ENCODE peak calls at places on chromosomes 7 and 10, in six cellular contexts. One of them, this sample, is unnamed.

GRCh38 chr7:1475991-1476390 is 16.7 kb upstream of the MICALL2 start:
- DNase-seq in BJ: no peak
- DNase-seq in HTR-8/SVneo: no peak
- DNase-seq in nucleus accumbens: no peak
- DNase-seq in IMR-90: no peak
- DNase-seq in Right ventricle myocardium superior: no peak
- DNase-seq in this sample: no peak

GRCh38 chr10:73399054-73399453 is 14.8 kb downstream of the ANXA7 start:
- DNase-seq in BJ: no peak
- DNase-seq in HTR-8/SVneo: no peak
- DNase-seq in nucleus accumbens: no peak
- DNase-seq in IMR-90: no peak
- DNase-seq in Right ventricle myocardium superior: no peak
- DNase-seq in this sample: no peak

GRCh38 chr10:851891-852290 is 79.6 kb downstream of the LARP4B start:
- DNase-seq in BJ: no peak
- DNase-seq in HTR-8/SVneo: no peak
- DNase-seq in nucleus accumbens: no peak
- DNase-seq in IMR-90: no peak
- DNase-seq in Right ventricle myocardium superior: no peak
- DNase-seq in this sample: no peak

GRCh38 chr7:131556055-131556911 is at the start of gene PODXL:
- DNase-seq in BJ: no peak
- DNase-seq in HTR-8/SVneo: peak
- DNase-seq in nucleus accumbens: peak
- DNase-seq in IMR-90: peak
- DNase-seq in Right ventricle myocardium superior: peak
- DNase-seq in this sample: peak

GRCh38 chr10:62076872-62077271 is 175.4 kb downstream of the ARID5B start:
- DNase-seq in BJ: peak
- DNase-seq in HTR-8/SVneo: peak
- DNase-seq in nucleus accumbens: no peak
- DNase-seq in IMR-90: peak
- DNase-seq in Right ventricle myocardium superior: no peak
- DNase-seq in this sample: no peak

GRCh38 chr10:52578871-52579405 is 193.6 kb downstream of the MBL2 start:
- DNase-seq in BJ: no peak
- DNase-seq in HTR-8/SVneo: peak
- DNase-seq in nucleus accumbens: no peak
- DNase-seq in IMR-90: peak
- DNase-seq in Right ventricle myocardium superior: no peak
- DNase-seq in this sample: no peak

GRCh38 chr7:29265208-29265923 is 70.8 kb downstream of the CHN2 start:
- DNase-seq in BJ: no peak
- DNase-seq in HTR-8/SVneo: no peak
- DNase-seq in nucleus accumbens: no peak
- DNase-seq in IMR-90: no peak
- DNase-seq in Right ventricle myocardium superior: no peak
- DNase-seq in this sample: no peak

GRCh38 chr7:39691821-39692220 is 68.4 kb downstream of the RALA start:
- DNase-seq in BJ: peak
- DNase-seq in HTR-8/SVneo: no peak
- DNase-seq in nucleus accumbens: no peak
- DNase-seq in IMR-90: peak
- DNase-seq in Right ventricle myocardium superior: no peak
- DNase-seq in this sample: no peak

GRCh38 chr10:91208645-91209044 is 11.8 kb upstream of the PCGF5 start:
- DNase-seq in BJ: no peak
- DNase-seq in HTR-8/SVneo: no peak
- DNase-seq in nucleus accumbens: no peak
- DNase-seq in IMR-90: no peak
- DNase-seq in Right ventricle myocardium superior: no peak
- DNase-seq in this sample: no peak

GRCh38 chr7:133183042-133183441 is 69.8 kb upstream of the EXOC4 start:
- DNase-seq in BJ: no peak
- DNase-seq in HTR-8/SVneo: no peak
- DNase-seq in nucleus accumbens: no peak
- DNase-seq in IMR-90: no peak
- DNase-seq in Right ventricle myocardium superior: no peak
- DNase-seq in this sample: no peak

GRCh38 chr7:127383123-127383835 is 9.2 kb downstream of the ZNF800 start:
- DNase-seq in BJ: no peak
- DNase-seq in HTR-8/SVneo: no peak
- DNase-seq in nucleus accumbens: no peak
- DNase-seq in IMR-90: peak
- DNase-seq in Right ventricle myocardium superior: no peak
- DNase-seq in this sample: no peak

GRCh38 chr7:123871998-123872867 is 27.3 kb downstream of the HYAL4 start:
- DNase-seq in BJ: no peak
- DNase-seq in HTR-8/SVneo: peak
- DNase-seq in nucleus accumbens: no peak
- DNase-seq in IMR-90: peak
- DNase-seq in Right ventricle myocardium superior: peak
- DNase-seq in this sample: no peak

GRCh38 chr7:12269100-12269895 is 58.2 kb downstream of the TMEM106B start:
- DNase-seq in BJ: no peak
- DNase-seq in HTR-8/SVneo: no peak
- DNase-seq in nucleus accumbens: no peak
- DNase-seq in IMR-90: no peak
- DNase-seq in Right ventricle myocardium superior: no peak
- DNase-seq in this sample: no peak

GRCh38 chr7:19747740-19748339 is 25.6 kb downstream of the TMEM196 start:
- DNase-seq in BJ: no peak
- DNase-seq in HTR-8/SVneo: peak
- DNase-seq in nucleus accumbens: no peak
- DNase-seq in IMR-90: peak
- DNase-seq in Right ventricle myocardium superior: no peak
- DNase-seq in this sample: no peak

GRCh38 chr10:47323087-47323486 is 833 bp downstream of the GDF2 start:
- DNase-seq in BJ: no peak
- DNase-seq in HTR-8/SVneo: no peak
- DNase-seq in nucleus accumbens: no peak
- DNase-seq in IMR-90: no peak
- DNase-seq in Right ventricle myocardium superior: no peak
- DNase-seq in this sample: no peak

GRCh38 chr7:105691029-105691691 is 109.9 kb upstream of the EFCAB10 start:
- DNase-seq in BJ: no peak
- DNase-seq in HTR-8/SVneo: peak
- DNase-seq in nucleus accumbens: no peak
- DNase-seq in IMR-90: peak
- DNase-seq in Right ventricle myocardium superior: no peak
- DNase-seq in this sample: no peak

GRCh38 chr7:66654275-66655112 is 25.8 kb downstream of the KCTD7 start:
- DNase-seq in BJ: peak
- DNase-seq in HTR-8/SVneo: peak
- DNase-seq in nucleus accumbens: peak
- DNase-seq in IMR-90: peak
- DNase-seq in Right ventricle myocardium superior: peak
- DNase-seq in this sample: peak

GRCh38 chr7:158377800-158378623 is 209.6 kb downstream of the PTPRN2 start:
- DNase-seq in BJ: no peak
- DNase-seq in HTR-8/SVneo: no peak
- DNase-seq in nucleus accumbens: no peak
- DNase-seq in IMR-90: no peak
- DNase-seq in Right ventricle myocardium superior: peak
- DNase-seq in this sample: no peak

GRCh38 chr7:6271694-6272371 is 591 bp downstream of the CYTH3 start:
- DNase-seq in BJ: no peak
- DNase-seq in HTR-8/SVneo: no peak
- DNase-seq in nucleus accumbens: peak
- DNase-seq in IMR-90: no peak
- DNase-seq in Right ventricle myocardium superior: no peak
- DNase-seq in this sample: peak

GRCh38 chr10:127922206-127922605 is 15.3 kb downstream of the PTPRE start:
- DNase-seq in BJ: no peak
- DNase-seq in HTR-8/SVneo: no peak
- DNase-seq in nucleus accumbens: no peak
- DNase-seq in IMR-90: no peak
- DNase-seq in Right ventricle myocardium superior: no peak
- DNase-seq in this sample: no peak

GRCh38 chr7:35593896-35594295 is 101.0 kb downstream of the HERPUD2 start:
- DNase-seq in BJ: no peak
- DNase-seq in HTR-8/SVneo: no peak
- DNase-seq in nucleus accumbens: no peak
- DNase-seq in IMR-90: no peak
- DNase-seq in Right ventricle myocardium superior: no peak
- DNase-seq in this sample: no peak

GRCh38 chr10:13718820-13719219 is 132.1 kb downstream of the PRPF18 start:
- DNase-seq in BJ: no peak
- DNase-seq in HTR-8/SVneo: no peak
- DNase-seq in nucleus accumbens: no peak
- DNase-seq in IMR-90: no peak
- DNase-seq in Right ventricle myocardium superior: no peak
- DNase-seq in this sample: no peak

This sample was measured in kidney.